ENCODE peak calls at places on chromosomes 6 and 20, in ten cellular contexts. H, Q, L, V, T, F, Y, Z, P and M are unnamed samples.

GRCh38 chr20:3734111-3734843 is 1.8 kb downstream of the HSPA12B start:
- DNase-seq in H (no peak), Q (peak), L (peak), V (peak), T (no peak), F (no peak), Y (no peak), Z (no peak), P (no peak), M (no peak)

GRCh38 chr6:63094947-63095346 is 116.3 kb upstream of the FKBP1C start:
- DNase-seq in H (no peak), Q (no peak), L (no peak), V (no peak), T (no peak), F (no peak), Y (no peak), Z (no peak), P (no peak), M (no peak)

GRCh38 chr20:48727226-48727625 is 100.6 kb downstream of the PREX1 start:
- DNase-seq in H (no peak), Q (no peak), L (no peak), V (no peak), T (no peak), F (no peak), Y (no peak), Z (no peak), P (no peak), M (no peak)

GRCh38 chr6:72290620-72291019 is 331.2 kb upstream of the KCNQ5 start:
- DNase-seq in H (no peak), Q (no peak), L (peak), V (no peak), T (no peak), F (no peak), Y (no peak), Z (no peak), P (no peak), M (no peak)

GRCh38 chr20:51190783-51191180 is 167.9 kb upstream of the KCNG1 start:
- DNase-seq in H (peak), Q (no peak), L (no peak), V (no peak), T (no peak), F (no peak), Y (no peak), Z (no peak), P (no peak), M (no peak)

GRCh38 chr6:2799936-2800527 is 34.8 kb downstream of the WRNIP1 start:
- DNase-seq in H (no peak), Q (no peak), L (no peak), V (no peak), T (no peak), F (no peak), Y (no peak), Z (no peak), P (no peak), M (no peak)

GRCh38 chr6:155108070-155108815 is 113.1 kb downstream of the TIAM2 start:
- DNase-seq in H (no peak), Q (no peak), L (no peak), V (no peak), T (no peak), F (no peak), Y (peak), Z (no peak), P (no peak), M (peak)

GRCh38 chr6:169035381-169036280 is 218.0 kb downstream of the THBS2 start:
- DNase-seq in H (peak), Q (no peak), L (peak), V (no peak), T (no peak), F (no peak), Y (no peak), Z (no peak), P (no peak), M (no peak)

GRCh38 chr6:83354747-83355146 is 76.1 kb downstream of the ME1 start:
- DNase-seq in H (no peak), Q (no peak), L (no peak), V (no peak), T (no peak), F (no peak), Y (no peak), Z (no peak), P (no peak), M (no peak)

GRCh38 chr6:149913542-149914240 is 9.2 kb downstream of the RAET1G start:
- DNase-seq in H (no peak), Q (no peak), L (peak), V (peak), T (no peak), F (no peak), Y (peak), Z (no peak), P (no peak), M (no peak)

GRCh38 chr6:39686980-39687379 is 38.2 kb downstream of the KIF6 start:
- DNase-seq in H (no peak), Q (no peak), L (no peak), V (no peak), T (no peak), F (no peak), Y (no peak), Z (no peak), P (no peak), M (no peak)

GRCh38 chr20:2151805-2152727 is 50.4 kb downstream of the STK35 start:
- DNase-seq in H (peak), Q (no peak), L (no peak), V (no peak), T (no peak), F (no peak), Y (no peak), Z (no peak), P (no peak), M (no peak)

GRCh38 chr6:169858293-169858934 is 107.0 kb downstream of the ERMARD start:
- DNase-seq in H (no peak), Q (no peak), L (peak), V (no peak), T (no peak), F (no peak), Y (no peak), Z (no peak), P (no peak), M (no peak)

GRCh38 chr20:58512808-58513552 is 2.2 kb downstream of the APCDD1L start:
- DNase-seq in H (no peak), Q (peak), L (no peak), V (no peak), T (no peak), F (no peak), Y (peak), Z (no peak), P (no peak), M (no peak)

GRCh38 chr20:32509639-32510066 is 75.5 kb downstream of the NOL4L start:
- DNase-seq in H (no peak), Q (no peak), L (no peak), V (peak), T (no peak), F (no peak), Y (peak), Z (peak), P (no peak), M (peak)

GRCh38 chr6:142794424-142794823 is 150.6 kb downstream of the HIVEP2 start:
- DNase-seq in H (no peak), Q (no peak), L (no peak), V (no peak), T (no peak), F (no peak), Y (no peak), Z (no peak), P (no peak), M (no peak)

GRCh38 chr20:62358171-62358719 is 8.9 kb downstream of the LAMA5 start:
- DNase-seq in H (no peak), Q (peak), L (no peak), V (no peak), T (no peak), F (no peak), Y (no peak), Z (no peak), P (no peak), M (no peak)

GRCh38 chr20:57514273-57514751 is 10.6 kb downstream of the CTCFL start:
- DNase-seq in H (peak), Q (peak), L (peak), V (no peak), T (peak), F (peak), Y (peak), Z (peak), P (peak), M (peak)

GRCh38 chr6:91447086-91447485 is 860.2 kb upstream of the MAP3K7 start:
- DNase-seq in H (no peak), Q (no peak), L (no peak), V (no peak), T (no peak), F (no peak), Y (no peak), Z (no peak), P (no peak), M (no peak)

GRCh38 chr6:149094934-149095341 is 222.6 kb upstream of the TAB2 start:
- DNase-seq in H (no peak), Q (no peak), L (no peak), V (no peak), T (no peak), F (no peak), Y (no peak), Z (no peak), P (no peak), M (no peak)

GRCh38 chr6:36042618-36043260 is 15.1 kb downstream of the MAPK14 start:
- DNase-seq in H (no peak), Q (no peak), L (no peak), V (no peak), T (no peak), F (no peak), Y (no peak), Z (no peak), P (no peak), M (no peak)

GRCh38 chr20:37471741-37472235 is 49.3 kb upstream of the NNAT start:
- DNase-seq in H (no peak), Q (no peak), L (no peak), V (no peak), T (no peak), F (no peak), Y (peak), Z (no peak), P (no peak), M (no peak)

GRCh38 chr20:59010995-59011873 is 4.2 kb upstream of the CTSZ start:
- DNase-seq in H (peak), Q (peak), L (no peak), V (no peak), T (peak), F (no peak), Y (no peak), Z (no peak), P (peak), M (peak)

GRCh38 chr20:40945754-40946451 is 82.7 kb upstream of the TOP1 start:
- DNase-seq in H (no peak), Q (peak), L (no peak), V (no peak), T (peak), F (peak), Y (peak), Z (no peak), P (no peak), M (peak)

GRCh38 chr6:143583542-143584330 is 72.2 kb upstream of the FUCA2 start:
- DNase-seq in H (no peak), Q (no peak), L (no peak), V (no peak), T (no peak), F (no peak), Y (no peak), Z (no peak), P (peak), M (no peak)

GRCh38 chr6:135936606-135937005 is 85.1 kb downstream of the PDE7B start:
- DNase-seq in H (peak), Q (no peak), L (no peak), V (no peak), T (no peak), F (no peak), Y (no peak), Z (no peak), P (peak), M (no peak)

GRCh38 chr6:32973144-32973854 is 4.9 kb downstream of the BRD2 start:
- DNase-seq in H (peak), Q (peak), L (no peak), V (no peak), T (peak), F (no peak), Y (peak), Z (peak), P (no peak), M (peak)

GRCh38 chr20:17661121-17661744 is 20.8 kb downstream of the RRBP1 start:
- DNase-seq in H (no peak), Q (peak), L (no peak), V (no peak), T (no peak), F (no peak), Y (no peak), Z (no peak), P (no peak), M (no peak)

GRCh38 chr6:11785953-11786579 is 7.5 kb upstream of the ADTRP start:
- DNase-seq in H (no peak), Q (no peak), L (no peak), V (no peak), T (no peak), F (no peak), Y (no peak), Z (peak), P (no peak), M (no peak)

GRCh38 chr6:111992851-111993250 is 61.1 kb upstream of the CCN6 start:
- DNase-seq in H (peak), Q (no peak), L (no peak), V (no peak), T (no peak), F (no peak), Y (peak), Z (no peak), P (no peak), M (no peak)

GRCh38 chr6:130223508-130223907 is 757 bp upstream of the SAMD3 start:
- DNase-seq in H (peak), Q (no peak), L (no peak), V (no peak), T (no peak), F (no peak), Y (no peak), Z (peak), P (no peak), M (no peak)

GRCh38 chr6:126066068-126067048 is 80.0 kb downstream of the TRMT11 start:
- DNase-seq in H (no peak), Q (no peak), L (no peak), V (no peak), T (no peak), F (no peak), Y (no peak), Z (no peak), P (no peak), M (no peak)

GRCh38 chr20:64082126-64082638 is 2.0 kb downstream of the LKAAEAR1 start:
- DNase-seq in H (no peak), Q (no peak), L (no peak), V (no peak), T (peak), F (no peak), Y (peak), Z (no peak), P (no peak), M (no peak)

GRCh38 chr6:161651949-161652348 is 378.1 kb upstream of the AGPAT4 start:
- DNase-seq in H (no peak), Q (no peak), L (no peak), V (no peak), T (no peak), F (no peak), Y (no peak), Z (no peak), P (no peak), M (no peak)

DNA sequence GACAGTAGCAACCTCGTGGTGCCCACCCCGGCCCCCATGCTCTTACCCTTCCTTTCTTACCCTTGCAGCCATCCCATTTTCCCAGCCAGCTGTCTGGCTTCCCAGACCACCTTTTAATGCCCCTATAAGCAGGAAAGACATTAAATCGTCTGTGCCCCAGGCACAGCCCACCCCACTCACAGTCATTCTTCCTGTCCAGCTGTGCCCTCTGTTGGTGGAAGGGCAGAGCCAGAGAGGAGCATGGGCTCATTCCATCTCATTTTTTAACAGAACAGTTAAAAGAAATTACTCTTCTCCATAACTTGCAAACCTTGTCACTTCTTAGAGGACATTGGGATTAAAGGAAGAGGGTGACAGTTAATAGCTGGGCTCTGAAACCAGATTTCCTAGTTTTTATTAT is 240.5 kb downstream of the NRN1 start:
- DNase-seq in H (no peak), Q (no peak), L (no peak), V (no peak), T (no peak), F (no peak), Y (peak), Z (no peak), P (no peak), M (no peak)
- TF ChIP-seq CTCF in H (no peak), Q (no peak), L (no peak), V (peak), T (no peak), F (no peak), Y (peak), Z (no peak), P (peak), M (peak)

GRCh38 chr6:127496471-127496870 is 22.7 kb downstream of the MTCL3 start:
- DNase-seq in H (peak), Q (no peak), L (no peak), V (no peak), T (no peak), F (no peak), Y (no peak), Z (no peak), P (no peak), M (no peak)
- TF ChIP-seq CTCF in H (peak), Q (no peak), L (no peak), V (peak), T (no peak), F (no peak), Y (no peak), Z (no peak), P (no peak), M (no peak)

GRCh38 chr6:159758031-159759001 is 3.5 kb upstream of the ACAT2 start:
- DNase-seq in H (peak), Q (no peak), L (no peak), V (no peak), T (no peak), F (no peak), Y (peak), Z (no peak), P (peak), M (no peak)
- TF ChIP-seq CTCF in H (peak), Q (no peak), L (no peak), V (peak), T (no peak), F (no peak), Y (peak), Z (no peak), P (peak), M (no peak)

GRCh38 chr6:51260003-51260402 is 441.3 kb downstream of the TFAP2B start:
- DNase-seq in H (no peak), Q (no peak), L (no peak), V (no peak), T (peak), F (no peak), Y (peak), Z (no peak), P (no peak), M (no peak)
- TF ChIP-seq CTCF in H (no peak), Q (no peak), L (no peak), V (no peak), T (no peak), F (no peak), Y (peak), Z (no peak), P (no peak), M (no peak)

DNA sequence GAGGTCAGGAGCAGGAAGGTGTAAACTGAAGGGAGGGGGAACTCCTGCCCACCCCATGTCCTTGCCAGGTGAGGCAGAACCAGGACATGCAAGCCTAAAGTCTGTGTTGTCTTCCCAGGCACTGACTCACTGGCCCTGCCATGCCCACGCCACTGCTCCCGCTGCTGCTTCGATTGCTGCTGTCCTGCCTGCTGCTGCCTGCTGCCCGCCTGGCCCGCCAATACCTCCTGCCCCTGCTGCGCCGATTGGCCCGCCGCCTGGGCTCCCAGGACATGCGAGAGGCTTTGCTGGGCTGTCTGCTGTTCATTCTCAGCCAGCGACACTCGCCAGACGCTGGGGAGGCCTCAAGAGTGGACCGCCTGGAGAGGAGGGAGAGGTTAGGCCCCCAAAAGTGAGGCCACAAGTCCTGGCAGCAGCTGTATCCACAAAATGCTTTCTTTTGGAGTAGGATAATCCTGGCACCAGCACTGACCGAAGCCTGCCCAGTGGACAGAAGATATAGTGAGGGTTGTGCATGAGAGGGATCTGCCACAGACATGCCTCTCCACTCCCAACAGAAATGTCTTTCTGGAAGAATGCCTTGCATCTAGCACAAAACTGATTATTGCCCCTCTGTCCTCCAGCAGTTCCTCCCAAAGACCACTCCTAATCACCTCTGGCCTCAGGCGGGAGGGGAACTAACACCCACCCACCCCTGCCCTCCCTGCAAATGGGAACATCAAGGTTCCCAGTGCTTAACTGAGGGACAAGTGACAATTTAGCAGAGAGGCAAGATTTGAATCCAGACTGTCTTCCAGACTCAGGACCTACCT is 812 bp downstream of the MYMX start:
- DNase-seq in H (peak), Q (peak), L (peak), V (no peak), T (peak), F (no peak), Y (peak), Z (no peak), P (no peak), M (no peak)
- TF ChIP-seq CTCF in H (no peak), Q (no peak), L (no peak), V (no peak), T (no peak), F (no peak), Y (no peak), Z (no peak), P (no peak), M (no peak)